ENCODE peak calls at places on chromosomes 5 and 9, in five cellular contexts. M is right cardiac atrium, D is upper lobe of right lung, N is H1, Z is HCT116. L is an unnamed sample.
A peak's percentile ranks its signal among the peaks of the same experiment; 100 is the strongest.

GRCh38 chr9:126033956-126034355 is 286.8 kb downstream of the PBX3 start:
- DNase-seq in M (no peak), D (no peak), N (no peak), Z (no peak), L (no peak)

GRCh38 chr5:10797246-10797645 is 36.2 kb upstream of the DAP start:
- DNase-seq in M (no peak), D (no peak), N (no peak), Z (no peak), L (no peak)

GRCh38 chr5:144206136-144206535 is 35.5 kb downstream of the KCTD16 start:
- DNase-seq in M (no peak), D (no peak), N (no peak), Z (no peak), L (no peak)

GRCh38 chr9:121278535-121279169 is 10.7 kb downstream of the GSN start:
- DNase-seq in M (peak; percentile 79), D (no peak), N (no peak), Z (peak; percentile 59), L (peak; percentile 72)

GRCh38 chr9:90020277-90020871 is 415.6 kb downstream of the GADD45G start:
- DNase-seq in M (no peak), D (no peak), N (no peak), Z (no peak), L (no peak)

GRCh38 chr9:29691758-29692407 is 2118.6 kb upstream of the C9orf72 start:
- DNase-seq in M (no peak), D (no peak), N (peak; percentile 73), Z (peak; percentile 23), L (no peak)

GRCh38 chr5:147452137-147452838 is 57.6 kb downstream of the DPYSL3 start:
- DNase-seq in M (peak; percentile 44), D (no peak), N (peak; percentile 66), Z (no peak), L (no peak)

GRCh38 chr9:4786599-4786998 is 6.1 kb upstream of the RCL1 start:
- DNase-seq in M (no peak), D (no peak), N (no peak), Z (no peak), L (no peak)

GRCh38 chr5:178232124-178232919 is at the start of gene PHYKPL:
- DNase-seq in M (peak; percentile 93), D (peak; percentile 91), N (peak; percentile 83), Z (peak; percentile 44), L (peak; percentile 87)

GRCh38 chr5:91144491-91145232 is 238.5 kb downstream of the ARRDC3 start:
- DNase-seq in M (no peak), D (no peak), N (no peak), Z (no peak), L (no peak)

GRCh38 chr5:91048073-91048472 is 335.0 kb downstream of the ARRDC3 start:
- DNase-seq in M (no peak), D (no peak), N (no peak), Z (no peak), L (no peak)

GRCh38 chr5:61933787-61934626 is 372.0 kb upstream of the KIF2A start:
- DNase-seq in M (no peak), D (no peak), N (peak; percentile 69), Z (peak; percentile 34), L (no peak)

GRCh38 chr5:163005949-163006348 is 431.4 kb upstream of the CCNG1 start:
- DNase-seq in M (no peak), D (no peak), N (no peak), Z (no peak), L (no peak)

DNA sequence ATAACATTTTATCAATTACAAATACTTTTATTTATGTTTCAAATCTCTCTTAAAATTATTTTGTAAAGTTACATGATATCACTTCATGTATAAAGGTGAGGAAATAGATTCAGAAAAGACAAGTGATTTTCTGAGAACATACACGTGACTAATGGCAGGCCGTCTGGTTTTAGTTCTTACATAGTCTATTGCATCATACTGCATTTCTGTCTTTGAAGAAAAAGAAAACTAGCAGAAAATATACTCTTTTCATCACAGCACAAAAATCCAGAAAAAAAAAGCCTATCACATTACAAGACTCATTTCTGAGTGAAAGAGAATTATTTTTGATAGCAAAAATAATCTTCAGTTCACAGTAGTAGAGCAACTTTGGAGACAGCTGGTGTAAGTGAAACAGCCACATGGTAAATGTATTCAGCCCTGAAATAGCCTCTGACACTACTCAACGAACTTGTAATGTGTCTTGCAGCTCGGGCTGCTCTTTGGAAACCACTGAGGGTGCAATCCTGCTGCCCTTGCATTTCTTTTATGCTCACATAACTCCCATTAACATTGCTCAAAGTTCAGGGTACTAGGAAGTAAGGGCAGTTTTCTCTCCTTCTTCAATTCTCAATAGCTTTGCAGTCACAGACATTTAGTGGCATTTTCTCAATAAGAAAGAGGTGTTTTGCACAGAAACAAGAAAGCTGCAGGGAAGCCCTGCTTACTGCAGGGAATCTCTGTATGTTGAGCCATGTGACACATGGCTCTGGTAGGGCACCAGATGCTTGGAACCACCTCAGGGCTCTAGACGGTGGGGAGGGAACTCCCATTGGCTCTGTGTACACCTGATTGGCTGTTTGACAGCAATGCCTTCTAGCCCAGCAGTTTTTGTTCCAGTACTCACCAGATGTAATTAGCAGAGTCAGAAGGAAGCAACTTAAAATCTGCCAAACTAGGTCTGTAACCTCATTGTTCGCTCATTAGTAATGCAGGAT is 845.3 kb upstream of the PTPRD start:
- DNase-seq in M (no peak), D (no peak), N (no peak), Z (no peak), L (no peak)
- H3K4me3 ChIP-seq in M (no peak overlapping the region), D (no peak overlapping the region), N (no peak overlapping the region), Z (no peak overlapping the region), L (no peak overlapping the region)

GRCh38 chr5:173217626-173218397 is 17.2 kb downstream of the NKX2-5 start:
- DNase-seq in M (no peak), D (peak; percentile 39), N (no peak), Z (no peak), L (no peak)
- H3K27me3 ChIP-seq in M (no peaks in the 10 kb centered on the region), D (peaks cover 16% of the 10 kb centered on the region), N (no peaks in the 10 kb centered on the region), Z (no peaks in the 10 kb centered on the region), L (peaks cover 4% of the 10 kb centered on the region)

DNA sequence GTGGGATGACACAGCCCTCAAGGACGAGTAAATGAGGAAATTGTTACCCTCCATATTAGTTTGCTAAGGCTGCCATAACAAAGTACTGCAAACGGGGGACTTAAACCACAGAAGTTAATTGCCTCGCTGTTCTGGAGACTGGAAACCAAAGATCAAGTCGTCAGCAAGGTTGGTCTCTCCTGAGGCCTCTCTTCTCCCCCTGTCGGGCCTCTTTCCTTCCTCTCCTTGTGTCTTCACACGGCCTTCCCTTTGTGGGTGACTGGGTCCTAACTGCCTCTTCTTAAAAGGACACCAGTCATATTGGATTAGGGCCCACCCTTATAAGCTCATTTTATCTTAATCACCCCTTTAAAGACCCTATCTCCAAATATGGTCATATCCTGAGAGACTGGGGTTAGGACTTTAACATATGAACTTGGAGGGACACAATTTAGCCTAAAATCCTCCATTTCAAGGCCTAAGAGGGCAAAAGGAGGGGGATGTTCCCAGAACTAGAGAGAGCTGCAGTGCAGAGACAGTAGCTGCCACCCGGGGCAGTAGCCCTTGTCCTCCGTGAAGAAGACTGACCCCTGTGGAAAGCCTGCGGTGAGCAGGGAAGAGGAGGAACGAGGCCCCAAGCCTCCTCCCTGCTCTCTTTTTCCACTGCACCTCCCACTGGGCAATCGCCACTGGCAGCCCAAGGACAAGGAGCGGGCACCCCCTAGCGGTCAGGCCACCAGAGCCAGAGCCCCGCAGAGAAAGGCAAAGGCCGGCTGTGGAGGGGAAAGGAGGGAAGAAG is 35.0 kb downstream of the CFAP90 start:
- DNase-seq in M (peak; percentile 92), D (peak; percentile 91), N (peak; percentile 98), Z (peak; percentile 63), L (peak; percentile 86)
- H3K27ac ChIP-seq in M (no peak overlapping the region), D (no peak overlapping the region), N (no peak overlapping the region), Z (no peak overlapping the region), L (no peak overlapping the region)

DNA sequence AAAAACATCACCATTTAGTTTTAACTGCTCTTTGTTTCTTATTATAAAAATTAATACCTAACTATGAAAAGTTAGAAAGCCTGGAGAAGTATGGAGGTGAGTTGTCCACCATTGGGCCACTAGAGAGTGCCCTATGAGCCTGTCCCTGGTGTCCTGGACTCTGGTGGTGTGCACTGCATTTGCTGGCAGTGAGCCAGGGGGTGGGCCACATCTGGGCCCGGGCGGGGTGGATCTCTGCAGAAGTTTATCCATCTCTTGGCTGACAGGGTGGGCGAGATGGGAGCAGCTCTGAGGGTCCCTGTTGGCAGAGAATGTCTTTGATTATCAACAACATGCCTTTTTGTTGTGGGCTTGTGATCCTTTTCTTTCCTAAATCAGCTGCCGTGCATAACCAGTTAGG is 8.2 kb downstream of the TENT4A start:
- DNase-seq in M (peak; percentile 67), D (peak; percentile 63), N (no peak), Z (no peak), L (no peak)
- H3K4me3 ChIP-seq in M (no peak overlapping the region), D (no peak overlapping the region), N (no peak overlapping the region), Z (no peak overlapping the region), L (peak overlapping the region; percentile 38)

GRCh38 chr5:20956134-20956533 is 968.1 kb upstream of the CDH18 start:
- DNase-seq in M (no peak), D (no peak), N (no peak), Z (no peak), L (no peak)
- H3K27me3 ChIP-seq in M (no peaks in the 10 kb centered on the region), D (no peaks in the 10 kb centered on the region), N (no peaks in the 10 kb centered on the region), Z (no peaks in the 10 kb centered on the region), L (no peaks in the 10 kb centered on the region)